ENCODE peak calls at places on chromosomes 2 and 18, in nine cellular contexts. D, M, V, E, P, F, W, J and A are unnamed samples.

GRCh38 chr2:1685957-1686783 is 58.1 kb downstream of the PXDN start:
- DNase-seq in D (no peak), M (no peak), V (peak; percentile 32), E (no peak), P (no peak), F (peak; percentile 51), W (no peak), J (no peak), A (no peak)

GRCh38 chr2:37377187-37377532 is 32.7 kb downstream of the QPCT start:
- DNase-seq in D (no peak), M (peak; percentile 83), V (peak; percentile 73), E (no peak), P (no peak), F (no peak), W (no peak), J (peak; percentile 32), A (no peak)

GRCh38 chr2:106316937-106317336 is 122.8 kb upstream of the UXS1 start:
- DNase-seq in D (no peak), M (no peak), V (no peak), E (no peak), P (no peak), F (no peak), W (no peak), J (no peak), A (no peak)

GRCh38 chr18:8706981-8707940 is 1.9 kb downstream of the MTCL1 start:
- DNase-seq in D (no peak), M (peak; percentile 71), V (peak; percentile 79), E (peak; percentile 64), P (peak; percentile 16), F (peak; percentile 67), W (no peak), J (no peak), A (peak; percentile 87)

GRCh38 chr2:127293386-127293757 is 572 bp downstream of the ERCC3 start:
- DNase-seq in D (no peak), M (no peak), V (peak; percentile 5), E (peak; percentile 10), P (no peak), F (no peak), W (no peak), J (no peak), A (no peak)

GRCh38 chr2:179954026-179954425 is 53.1 kb downstream of the CWC22 start:
- DNase-seq in D (no peak), M (no peak), V (no peak), E (no peak), P (no peak), F (no peak), W (no peak), J (no peak), A (no peak)

GRCh38 chr2:178309541-178309940 is 115.2 kb downstream of the OSBPL6 start:
- DNase-seq in D (no peak), M (no peak), V (no peak), E (no peak), P (no peak), F (no peak), W (no peak), J (no peak), A (no peak)

GRCh38 chr2:154886316-154886715 is 187.8 kb downstream of the KCNJ3 start:
- DNase-seq in D (no peak), M (no peak), V (no peak), E (no peak), P (no peak), F (no peak), W (no peak), J (no peak), A (no peak)

GRCh38 chr18:45054595-45054994 is 373.9 kb downstream of the SETBP1 start:
- DNase-seq in D (no peak), M (no peak), V (no peak), E (no peak), P (no peak), F (no peak), W (no peak), J (peak; percentile 23), A (no peak)

GRCh38 chr2:79040967-79041582 is 15.6 kb downstream of the REG3G start:
- DNase-seq in D (no peak), M (no peak), V (no peak), E (peak; percentile 5), P (no peak), F (no peak), W (no peak), J (peak; percentile 23), A (peak; percentile 17)

GRCh38 chr2:85430780-85431601 is 12.5 kb downstream of the SH2D6 start:
- DNase-seq in D (peak; percentile 55), M (no peak), V (no peak), E (peak; percentile 74), P (no peak), F (peak; percentile 88), W (no peak), J (no peak), A (no peak)

GRCh38 chr2:236855176-236855865 is 230.4 kb upstream of the COPS8 start:
- DNase-seq in D (no peak), M (no peak), V (no peak), E (no peak), P (no peak), F (no peak), W (no peak), J (no peak), A (no peak)

GRCh38 chr2:15652316-15653276 is 60.9 kb downstream of the DDX1 start:
- DNase-seq in D (no peak), M (peak; percentile 30), V (no peak), E (peak; percentile 84), P (no peak), F (no peak), W (no peak), J (no peak), A (no peak)

GRCh38 chr2:46989491-46990230 is 74.1 kb upstream of the MCFD2 start:
- DNase-seq in D (no peak), M (no peak), V (no peak), E (no peak), P (no peak), F (no peak), W (no peak), J (no peak), A (peak; percentile 33)

GRCh38 chr18:3713166-3713565 is 263.2 kb downstream of the TGIF1 start:
- DNase-seq in D (no peak), M (no peak), V (no peak), E (no peak), P (no peak), F (no peak), W (no peak), J (peak; percentile 33), A (no peak)

GRCh38 chr2:96729748-96730147 is 10.1 kb downstream of the LMAN2L start:
- DNase-seq in D (no peak), M (no peak), V (no peak), E (no peak), P (no peak), F (no peak), W (no peak), J (no peak), A (no peak)

GRCh38 chr18:13039806-13040205 is 48.6 kb downstream of the CEP192 start:
- DNase-seq in D (no peak), M (no peak), V (no peak), E (no peak), P (no peak), F (no peak), W (no peak), J (no peak), A (no peak)

GRCh38 chr18:78998350-78999055 is 18.9 kb downstream of the SALL3 start:
- DNase-seq in D (no peak), M (no peak), V (peak; percentile 30), E (no peak), P (no peak), F (no peak), W (no peak), J (no peak), A (no peak)

GRCh38 chr2:191950132-191950885 is 103.4 kb upstream of the CAVIN2 start:
- DNase-seq in D (no peak), M (peak; percentile 66), V (peak; percentile 63), E (no peak), P (no peak), F (no peak), W (no peak), J (peak; percentile 25), A (no peak)

GRCh38 chr18:669077-669476 is 11.6 kb downstream of the TYMS start:
- DNase-seq in D (no peak), M (no peak), V (no peak), E (no peak), P (no peak), F (no peak), W (no peak), J (no peak), A (no peak)

GRCh38 chr2:212124597-212124996 is 414.0 kb downstream of the ERBB4 start:
- DNase-seq in D (no peak), M (peak; percentile 14), V (no peak), E (no peak), P (no peak), F (no peak), W (no peak), J (peak; percentile 2), A (no peak)

GRCh38 chr2:206981739-206982336 is 42.5 kb downstream of the CPO start:
- DNase-seq in D (peak; percentile 71), M (peak; percentile 82), V (peak; percentile 79), E (peak; percentile 63), P (peak; percentile 76), F (peak; percentile 72), W (peak; percentile 27), J (peak; percentile 65), A (peak; percentile 63)

GRCh38 chr2:2871480-2872308 is 505.9 kb downstream of the EIPR1 start:
- DNase-seq in D (no peak), M (no peak), V (no peak), E (no peak), P (no peak), F (no peak), W (no peak), J (no peak), A (no peak)

GRCh38 chr18:35049111-35050003 is 8.1 kb downstream of the MAPRE2 start:
- DNase-seq in D (no peak), M (no peak), V (no peak), E (no peak), P (no peak), F (no peak), W (no peak), J (peak; percentile 44), A (no peak)

GRCh38 chr18:35047697-35048292 is 6.6 kb downstream of the MAPRE2 start:
- DNase-seq in D (no peak), M (no peak), V (no peak), E (no peak), P (no peak), F (no peak), W (no peak), J (no peak), A (no peak)

GRCh38 chr2:234628953-234629352 is 132.1 kb upstream of the ARL4C start:
- DNase-seq in D (no peak), M (no peak), V (no peak), E (no peak), P (no peak), F (no peak), W (no peak), J (no peak), A (no peak)

GRCh38 chr2:104434363-104434792 is 419.5 kb upstream of the POU3F3 start:
- DNase-seq in D (no peak), M (no peak), V (peak; percentile 11), E (peak; percentile 30), P (no peak), F (peak; percentile 53), W (peak; percentile 21), J (no peak), A (no peak)

GRCh38 chr2:63850204-63850571 is 8.5 kb downstream of the UGP2 start:
- DNase-seq in D (no peak), M (no peak), V (no peak), E (no peak), P (no peak), F (no peak), W (no peak), J (no peak), A (no peak)

GRCh38 chr2:32553829-32554432 is 73.9 kb upstream of the TTC27 start:
- DNase-seq in D (no peak), M (peak; percentile 75), V (peak; percentile 67), E (no peak), P (no peak), F (no peak), W (no peak), J (peak; percentile 73), A (no peak)

GRCh38 chr18:8937112-8937641 is 165.3 kb upstream of the NDUFV2 start:
- DNase-seq in D (no peak), M (no peak), V (no peak), E (no peak), P (no peak), F (no peak), W (no peak), J (no peak), A (no peak)

GRCh38 chr2:120509991-120510735 is 164.2 kb downstream of the INHBB start:
- DNase-seq in D (peak; percentile 9), M (no peak), V (no peak), E (no peak), P (no peak), F (no peak), W (no peak), J (no peak), A (peak; percentile 63)